ENCODE peak calls at places on chromosomes 4 and X, in four cellular contexts. H is CD4-positive, alpha-beta memory T cell; P is cardiac muscle cell; B is CD8-positive, alpha-beta T cell. A is an unnamed sample.

GRCh38 chr4:187000281-187000680 is 276.6 kb upstream of the FAT1 start:
- DNase-seq in H (no peak), P (no peak), B (no peak), A (no peak)

GRCh38 chrX:104166735-104167436 is 633 bp downstream of the FAM199X start:
- DNase-seq in H (no peak), P (no peak), B (no peak), A (no peak)

GRCh38 chrX:131783555-131784338 is 239.4 kb upstream of the STK26 start:
- DNase-seq in H (peak; percentile 87), P (no peak), B (no peak), A (no peak)

GRCh38 chr4:128859887-128860774 is 50.6 kb downstream of the JADE1 start:
- DNase-seq in H (no peak), P (no peak), B (no peak), A (no peak)

GRCh38 chrX:112646651-112647050 is 33.1 kb downstream of the LHFPL1 start:
- DNase-seq in H (no peak), P (no peak), B (no peak), A (no peak)

GRCh38 chr4:75696551-75696950 is 23.3 kb upstream of the G3BP2 start:
- DNase-seq in H (no peak), P (no peak), B (no peak), A (no peak)

GRCh38 chr4:182137343-182137742 is 105.9 kb upstream of the TENM3 start:
- DNase-seq in H (no peak), P (no peak), B (no peak), A (no peak)

GRCh38 chr4:52545099-52546069 is 113.7 kb downstream of the USP46 start:
- DNase-seq in H (peak; percentile 47), P (peak; percentile 65), B (peak; percentile 42), A (peak; percentile 45)

GRCh38 chrX:51461053-51462050 is 35.0 kb downstream of the NUDT11 start:
- DNase-seq in H (peak; percentile 24), P (peak; percentile 46), B (no peak), A (no peak)

GRCh38 chr4:41050116-41050515 is 164.2 kb downstream of the APBB2 start:
- DNase-seq in H (no peak), P (no peak), B (no peak), A (no peak)

GRCh38 chrX:63186137-63186536 is 165.0 kb downstream of the SPIN4 start:
- DNase-seq in H (no peak), P (no peak), B (no peak), A (no peak)

GRCh38 chrX:13177921-13178320 is 133.5 kb upstream of the FAM9C start:
- DNase-seq in H (no peak), P (no peak), B (no peak), A (no peak)

GRCh38 chr4:6855692-6856297 is 53.8 kb upstream of the TBC1D14 start:
- DNase-seq in H (peak; percentile 54), P (peak; percentile 61), B (no peak), A (no peak)

GRCh38 chr4:138401330-138401729 is 159.2 kb upstream of the SLC7A11 start:
- DNase-seq in H (no peak), P (peak; percentile 38), B (no peak), A (no peak)

GRCh38 chr4:140256941-140257340 is 103.0 kb upstream of the MAML3 start:
- DNase-seq in H (no peak), P (no peak), B (no peak), A (no peak)

GRCh38 chr4:71564775-71565174 is 219.1 kb downstream of the GC start:
- DNase-seq in H (no peak), P (no peak), B (no peak), A (no peak)

GRCh38 chrX:154401045-154401799 is 3.0 kb downstream of the RPL10 start:
- DNase-seq in H (peak; percentile 24), P (no peak), B (no peak), A (no peak)

GRCh38 chrX:24465524-24465850 is 401 bp downstream of the PDK3 start:
- DNase-seq in H (no peak), P (peak; percentile 7), B (no peak), A (no peak)

GRCh38 chrX:42176790-42177189 is 253.4 kb upstream of the CASK start:
- DNase-seq in H (no peak), P (no peak), B (no peak), A (no peak)

GRCh38 chrX:40105791-40106676 is 8.3 kb upstream of the BCOR start:
- DNase-seq in H (peak; percentile 69), P (peak; percentile 89), B (peak; percentile 47), A (peak; percentile 34)

GRCh38 chrX:80306007-80306406 is 114.2 kb upstream of the TENT5D start:
- DNase-seq in H (no peak), P (no peak), B (no peak), A (no peak)

GRCh38 chr4:61785766-61786165 is 585.6 kb downstream of the ADGRL3 start:
- DNase-seq in H (no peak), P (no peak), B (no peak), A (no peak)

GRCh38 chrX:21881881-21882574 is 26.2 kb downstream of the YY2 start:
- DNase-seq in H (no peak), P (no peak), B (no peak), A (no peak)

GRCh38 chrX:10239611-10240064 is 82.9 kb downstream of the CLCN4 start:
- DNase-seq in H (no peak), P (no peak), B (no peak), A (no peak)

GRCh38 chrX:51568586-51568985 is 50.1 kb downstream of the CENPVL3 start:
- DNase-seq in H (no peak), P (no peak), B (no peak), A (no peak)

GRCh38 chr4:7218686-7219085 is 26.3 kb downstream of the SORCS2 start:
- DNase-seq in H (no peak), P (no peak), B (no peak), A (no peak)

GRCh38 chrX:142804085-142804484 is 221.6 kb upstream of the SPANXN4 start:
- DNase-seq in H (no peak), P (peak; percentile 9), B (no peak), A (no peak)

GRCh38 chrX:109927663-109928273 is 75.1 kb upstream of the TMEM164 start:
- DNase-seq in H (no peak), P (peak; percentile 23), B (no peak), A (no peak)

GRCh38 chr4:53313510-53313909 is 52.4 kb downstream of the SCFD2 start:
- DNase-seq in H (no peak), P (peak; percentile 15), B (no peak), A (no peak)

GRCh38 chr4:183364025-183364424 is 41.8 kb upstream of the CLDN24 start:
- DNase-seq in H (no peak), P (no peak), B (no peak), A (no peak)

GRCh38 chrX:323721-324628 is 5.4 kb upstream of the GTPBP6 start:
- DNase-seq in H (no peak), P (peak; percentile 74), B (no peak), A (no peak)

GRCh38 chr4:121360496-121360895 is 20.3 kb downstream of the QRFPR start:
- DNase-seq in H (no peak), P (no peak), B (no peak), A (no peak)

GRCh38 chr4:64016893-64017292 is 392.4 kb downstream of the TECRL start:
- DNase-seq in H (no peak), P (no peak), B (no peak), A (no peak)

GRCh38 chr4:153448003-153448731 is 18.0 kb upstream of the TMEM131L start:
- DNase-seq in H (no peak), P (no peak), B (no peak), A (no peak)

DNA sequence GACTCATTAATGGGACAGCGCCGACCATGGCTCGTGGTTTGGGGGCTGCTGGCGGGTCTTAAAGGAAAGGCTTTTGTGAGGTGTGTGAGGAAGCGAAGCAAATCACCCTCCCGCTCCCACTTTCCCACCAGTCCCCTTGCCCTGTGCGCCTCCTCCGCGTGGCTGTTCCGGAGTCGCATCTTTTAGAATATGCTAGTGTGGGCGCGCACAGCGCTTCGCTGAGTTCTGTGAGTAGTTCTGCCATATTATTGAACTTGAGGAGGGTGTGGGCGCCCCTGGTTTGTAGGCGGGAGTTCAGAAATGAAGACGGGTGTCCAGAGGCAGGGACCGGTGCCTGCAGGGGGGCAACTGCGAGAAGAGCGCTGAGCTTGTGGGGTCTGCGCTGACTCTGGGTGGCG is 49.1 kb downstream of the ZNF141 start:
- DNase-seq in H (no peak), P (no peak), B (no peak), A (no peak)
- H3K9me3 ChIP-seq in H (peaks cover 3% of the 10 kb centered on the region), P (peaks cover 2% of the 10 kb centered on the region), B (peaks cover 72% of the 10 kb centered on the region), A (peaks cover 26% of the 10 kb centered on the region)

DNA sequence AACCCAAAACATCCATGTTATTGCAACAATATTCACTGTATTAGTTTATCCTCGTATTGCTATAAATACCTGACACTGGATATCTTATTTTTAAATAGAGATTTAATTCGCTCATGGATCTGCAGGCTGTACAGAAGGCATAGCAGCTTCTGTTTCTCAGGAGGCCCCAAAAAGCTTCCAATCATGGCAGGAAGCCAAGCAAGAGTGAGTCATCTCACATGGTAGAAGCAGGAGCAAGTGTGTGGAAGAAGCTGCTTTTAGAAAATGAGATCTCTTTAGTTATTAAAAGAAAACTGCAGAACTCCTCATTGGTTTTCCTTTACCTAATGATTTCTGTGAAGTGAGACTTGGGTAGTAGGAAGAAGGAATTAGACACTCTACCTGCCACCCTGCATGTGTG is 16.4 kb downstream of the ZNF732 start:
- DNase-seq in H (no peak), P (no peak), B (no peak), A (no peak)
- H3K9me3 ChIP-seq in H (no peaks in the 10 kb centered on the region), P (no peaks in the 10 kb centered on the region), B (peaks cover 3% of the 10 kb centered on the region), A (peaks cover 3% of the 10 kb centered on the region)

GRCh38 chrX:149040873-149041535 is 464.1 kb downstream of the IDS start:
- DNase-seq in H (no peak), P (no peak), B (no peak), A (no peak)

GRCh38 chrX:149032449-149032848 is 472.7 kb downstream of the IDS start:
- DNase-seq in H (no peak), P (no peak), B (no peak), A (no peak)

GRCh38 chrX:149036086-149036485 is 469.0 kb downstream of the IDS start:
- DNase-seq in H (no peak), P (no peak), B (no peak), A (no peak)

GRCh38 chrX:149039057-149039456 is 466.0 kb downstream of the IDS start:
- DNase-seq in H (no peak), P (no peak), B (no peak), A (no peak)

DNA sequence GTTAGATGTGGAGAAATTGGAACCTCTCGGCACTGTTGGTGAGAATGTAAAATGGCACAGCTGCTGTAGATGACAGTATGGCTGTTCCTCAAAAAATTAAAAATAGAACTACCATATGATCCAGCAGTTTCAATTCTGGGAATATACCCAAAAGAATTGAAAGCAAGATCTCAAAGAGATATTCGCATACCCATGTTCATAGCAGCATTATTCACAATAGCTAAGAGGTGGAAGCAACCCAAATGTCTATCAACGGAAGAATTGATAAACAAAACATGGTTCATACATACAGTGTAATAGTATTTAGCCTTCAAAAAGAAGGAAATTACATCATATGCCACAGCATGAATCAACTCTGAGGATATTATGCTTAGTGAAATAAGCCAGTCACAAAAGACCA is 467.8 kb downstream of the IDS start:
- DNase-seq in H (no peak), P (no peak), B (no peak), A (no peak)
- H3K9me3 ChIP-seq in H (no peaks in the 10 kb centered on the region), P (no peaks in the 10 kb centered on the region), B (no peaks in the 10 kb centered on the region), A (no peaks in the 10 kb centered on the region)

GRCh38 chrX:107739541-107739940 is 36.0 kb downstream of the TSC22D3 start:
- DNase-seq in H (no peak), P (no peak), B (no peak), A (no peak)

GRCh38 chrX:107738272-107738671 is 37.3 kb downstream of the TSC22D3 start:
- DNase-seq in H (no peak), P (no peak), B (no peak), A (no peak)

GRCh38 chrX:107734646-107735045 is 40.9 kb downstream of the TSC22D3 start:
- DNase-seq in H (no peak), P (no peak), B (no peak), A (no peak)

GRCh38 chrX:107738768-107739167 is 36.8 kb downstream of the TSC22D3 start:
- DNase-seq in H (no peak), P (no peak), B (no peak), A (no peak)

GRCh38 chrX:107736781-107737531 is 38.6 kb downstream of the TSC22D3 start:
- DNase-seq in H (no peak), P (peak; percentile 60), B (no peak), A (no peak)
- H3K9me3 ChIP-seq in H (no peaks in the 10 kb centered on the region), P (no peaks in the 10 kb centered on the region), B (no peaks in the 10 kb centered on the region), A (no peaks in the 10 kb centered on the region)

A was measured in T-helper 17 cell.